ENCODE peak calls at places on chromosomes 16 and 17, in ten cellular contexts. M is Karpas-422; J is tibial nerve; G is body of pancreas; C is brain microvascular endothelial cell; X is A673; Q is CD4-positive, alpha-beta memory T cell; F is adrenal gland; Z is IMR-90; P is heart left ventricle. A is an unnamed sample. For H3K36me3, the result is how much of the 10 kb centered on the place peaks cover.

GRCh38 chr17:58285422-58285810 is 4.7 kb upstream of the MPO start:
- DNase-seq in M (no peak), J (no peak), G (no peak), C (no peak), X (no peak), Q (no peak), F (no peak), Z (no peak), P (no peak), A (no peak)

GRCh38 chr17:7509937-7510336 is 25.8 kb downstream of the POLR2A start:
- DNase-seq in M (no peak), J (no peak), G (no peak), C (no peak), X (no peak), Q (no peak), F (no peak), Z (no peak), P (no peak), A (no peak)

GRCh38 chr17:73156166-73156840 is 8.5 kb upstream of the SSTR2 start:
- DNase-seq in M (peak), J (peak), G (peak), C (peak), X (peak), Q (no peak), F (peak), Z (peak), P (peak), A (peak)

GRCh38 chr16:12113581-12114375 is 137.2 kb downstream of the SNX29 start:
- DNase-seq in M (no peak), J (no peak), G (no peak), C (no peak), X (no peak), Q (no peak), F (peak), Z (no peak), P (no peak), A (no peak)

GRCh38 chr16:57653936-57654335 is 14.2 kb upstream of the ADGRG3 start:
- DNase-seq in M (no peak), J (no peak), G (no peak), C (peak), X (no peak), Q (no peak), F (peak), Z (no peak), P (no peak), A (no peak)

GRCh38 chr16:1057252-1057932 is 15.2 kb upstream of the SSTR5 start:
- DNase-seq in M (peak), J (no peak), G (peak), C (no peak), X (peak), Q (peak), F (peak), Z (no peak), P (no peak), A (no peak)

GRCh38 chr17:56305017-56305416 is 151.7 kb downstream of the ANKFN1 start:
- DNase-seq in M (peak), J (no peak), G (no peak), C (no peak), X (no peak), Q (no peak), F (no peak), Z (no peak), P (no peak), A (no peak)

GRCh38 chr17:7557825-7558543 is 566 bp upstream of the TNFSF13 start:
- DNase-seq in M (peak), J (peak), G (peak), C (no peak), X (peak), Q (no peak), F (peak), Z (peak), P (peak), A (peak)

GRCh38 chr17:78557598-78558039 is 19.6 kb downstream of the DNAH17 start:
- DNase-seq in M (peak), J (no peak), G (no peak), C (peak), X (peak), Q (no peak), F (no peak), Z (peak), P (no peak), A (no peak)

DNA sequence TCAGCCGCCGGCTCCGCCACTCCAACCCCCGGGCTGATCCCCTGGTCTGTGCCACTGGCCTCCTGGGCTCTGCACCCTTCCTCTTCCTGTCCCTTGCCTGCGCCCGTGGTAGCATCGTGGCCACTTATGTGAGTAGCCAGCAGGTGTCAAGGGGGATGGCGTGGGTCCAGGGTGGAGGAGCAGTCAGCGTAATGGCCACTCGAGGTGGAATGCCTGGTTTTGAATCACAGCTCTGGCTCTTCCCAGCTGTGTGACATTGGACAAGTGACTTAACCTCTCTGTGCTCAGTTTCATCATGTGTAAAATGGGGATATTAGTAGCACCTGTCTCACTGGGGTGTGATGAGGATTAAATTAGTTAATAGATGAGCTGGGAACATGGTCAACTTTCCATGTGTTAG is 2.4 kb upstream of the LAT start:
- DNase-seq in M (no peak), J (no peak), G (no peak), C (no peak), X (no peak), Q (no peak), F (no peak), Z (no peak), P (no peak), A (no peak)
- H3K36me3 ChIP-seq in M (under half), J (half or more), G (under half), C (half or more), X (under half), Q (under half), F (under half), Z (half or more), P (under half), A (under half)

GRCh38 chr17:64064331-64064730 is 43.9 kb upstream of the ICAM2 start:
- DNase-seq in M (no peak), J (no peak), G (peak), C (no peak), X (no peak), Q (no peak), F (peak), Z (no peak), P (no peak), A (no peak)
- H3K36me3 ChIP-seq in M (under half), J (half or more), G (under half), C (under half), X (under half), Q (half or more), F (under half), Z (under half), P (under half), A (under half)

GRCh38 chr16:84889066-84889465 is 69.3 kb downstream of the CRISPLD2 start:
- DNase-seq in M (no peak), J (no peak), G (no peak), C (peak), X (no peak), Q (no peak), F (no peak), Z (peak), P (no peak), A (no peak)

GRCh38 chr16:84888450-84888849 is 68.7 kb downstream of the CRISPLD2 start:
- DNase-seq in M (no peak), J (no peak), G (no peak), C (no peak), X (no peak), Q (no peak), F (no peak), Z (no peak), P (no peak), A (no peak)

GRCh38 chr16:84885024-84885910 is 65.5 kb downstream of the CRISPLD2 start:
- DNase-seq in M (no peak), J (peak), G (peak), C (no peak), X (no peak), Q (no peak), F (no peak), Z (no peak), P (peak), A (no peak)

GRCh38 chr16:84886536-84887090 is 66.8 kb downstream of the CRISPLD2 start:
- DNase-seq in M (no peak), J (no peak), G (no peak), C (no peak), X (no peak), Q (no peak), F (no peak), Z (no peak), P (no peak), A (no peak)

DNA sequence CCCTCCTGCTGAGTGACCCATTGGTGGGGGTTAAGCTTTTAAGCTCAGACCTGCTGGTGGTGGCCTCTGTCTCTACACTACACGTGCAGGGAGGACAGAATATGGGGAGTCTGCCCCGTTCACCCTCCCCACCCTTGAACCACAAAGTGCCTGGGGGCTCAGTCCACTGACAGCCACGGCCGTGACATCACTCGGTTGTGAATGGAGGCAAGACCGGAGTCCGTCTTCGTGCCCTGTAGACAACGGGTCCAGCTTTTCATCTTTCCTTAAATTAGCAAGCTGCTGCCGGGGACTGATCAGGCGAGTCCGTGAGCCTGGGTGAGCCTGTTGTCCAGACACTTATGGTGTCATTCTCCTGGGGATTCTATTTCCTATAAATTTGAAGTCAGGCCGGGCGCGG is 67.4 kb downstream of the CRISPLD2 start:
- DNase-seq in M (no peak), J (no peak), G (no peak), C (no peak), X (no peak), Q (no peak), F (no peak), Z (no peak), P (no peak), A (no peak)
- H3K36me3 ChIP-seq in M (under half), J (under half), G (under half), C (under half), X (under half), Q (under half), F (under half), Z (half or more), P (under half), A (under half)

GRCh38 chr16:89314357-89314756 is 96.9 kb downstream of the ZNF778 start:
- DNase-seq in M (no peak), J (no peak), G (no peak), C (no peak), X (no peak), Q (peak), F (peak), Z (no peak), P (no peak), A (no peak)
- H3K36me3 ChIP-seq in M (under half), J (under half), G (under half), C (under half), X (under half), Q (under half), F (under half), Z (under half), P (under half), A (under half)

DNA sequence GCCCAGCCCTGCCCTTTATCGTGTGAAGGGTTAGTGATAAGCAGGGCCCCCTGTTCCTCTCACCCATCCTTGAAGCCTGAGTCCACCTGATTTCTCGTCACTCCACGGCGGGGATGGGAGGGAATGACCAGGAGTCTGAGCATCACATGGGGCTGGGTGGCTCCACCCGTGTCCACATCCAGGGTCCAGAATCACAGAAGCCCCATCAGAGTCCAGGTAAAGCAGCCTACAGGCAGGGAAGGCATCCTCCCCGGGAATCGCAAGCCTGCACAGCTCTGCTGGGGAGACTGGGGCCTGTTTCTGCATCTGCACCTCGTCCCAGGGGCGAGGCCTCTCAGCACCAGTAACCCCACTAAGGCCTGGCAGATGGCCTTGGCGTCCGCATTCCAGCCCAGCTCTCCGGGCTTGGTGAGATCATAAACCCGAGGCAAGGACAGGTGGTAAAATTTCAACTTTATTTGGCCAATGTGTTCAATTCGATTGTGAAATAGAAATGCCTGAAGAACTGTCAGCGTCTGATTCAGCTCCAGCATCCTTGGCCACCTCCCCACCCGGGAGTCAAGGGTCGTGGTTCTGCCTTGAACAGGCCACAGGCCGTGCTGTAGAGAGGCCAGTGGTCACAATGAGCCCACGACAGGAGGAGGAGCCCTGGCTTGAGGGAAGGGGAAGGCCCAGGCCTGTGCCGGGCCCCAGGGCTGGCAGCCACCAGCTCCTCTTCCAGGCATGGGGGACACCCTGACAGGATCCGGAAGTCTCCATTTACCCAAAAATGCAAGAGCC is 8.1 kb upstream of the PPP1R27 start:
- DNase-seq in M (no peak), J (no peak), G (peak), C (no peak), X (no peak), Q (no peak), F (peak), Z (no peak), P (no peak), A (peak)
- H3K36me3 ChIP-seq in M (under half), J (half or more), G (under half), C (half or more), X (under half), Q (under half), F (under half), Z (half or more), P (under half), A (under half)

DNA sequence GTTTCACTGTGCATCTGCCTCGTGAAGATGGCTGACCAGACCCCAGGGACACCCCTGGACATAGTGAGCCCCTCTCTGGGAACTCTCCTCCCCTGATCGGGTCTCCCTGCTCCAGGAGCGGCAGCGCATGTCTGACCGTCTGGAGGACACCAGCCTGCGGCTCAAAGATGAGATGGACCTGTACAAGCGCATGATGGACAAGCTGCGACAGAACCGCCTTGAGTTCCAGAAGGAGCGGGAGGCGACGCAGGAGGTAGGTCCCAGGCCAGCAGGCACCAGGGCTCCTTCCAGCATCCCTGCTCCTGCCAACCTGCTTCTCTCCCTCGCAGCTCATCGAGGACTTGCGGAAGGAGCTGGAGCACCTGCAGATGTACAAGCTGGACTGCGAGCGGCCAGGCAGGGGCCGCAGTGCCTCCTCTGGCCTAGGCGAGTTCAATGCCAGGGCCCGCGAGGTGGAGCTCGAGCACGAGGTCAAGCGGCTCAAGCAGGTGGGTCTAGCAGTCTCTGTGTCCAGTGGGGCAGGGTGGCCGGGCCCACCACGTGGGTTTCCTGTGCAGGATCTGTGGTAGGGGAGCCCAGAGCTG is 136.9 kb downstream of the RAB11FIP4 start:
- DNase-seq in M (no peak), J (no peak), G (no peak), C (no peak), X (no peak), Q (no peak), F (no peak), Z (no peak), P (no peak), A (no peak)
- H3K36me3 ChIP-seq in M (under half), J (under half), G (under half), C (under half), X (under half), Q (half or more), F (under half), Z (under half), P (under half), A (under half)

GRCh38 chr17:42422412-42422957 is 571 bp downstream of the CAVIN1 start:
- DNase-seq in M (no peak), J (no peak), G (peak), C (no peak), X (no peak), Q (no peak), F (peak), Z (peak), P (peak), A (peak)

GRCh38 chr17:42424991-42425610 is 2.0 kb upstream of the CAVIN1 start:
- DNase-seq in M (no peak), J (no peak), G (no peak), C (no peak), X (no peak), Q (no peak), F (no peak), Z (peak), P (no peak), A (no peak)

GRCh38 chr17:42422958-42423712 is at the start of gene CAVIN1:
- DNase-seq in M (no peak), J (peak), G (peak), C (peak), X (peak), Q (no peak), F (peak), Z (peak), P (peak), A (peak)

GRCh38 chr17:42423766-42424165 is 710 bp upstream of the CAVIN1 start:
- DNase-seq in M (no peak), J (no peak), G (no peak), C (no peak), X (no peak), Q (no peak), F (no peak), Z (no peak), P (no peak), A (no peak)

DNA sequence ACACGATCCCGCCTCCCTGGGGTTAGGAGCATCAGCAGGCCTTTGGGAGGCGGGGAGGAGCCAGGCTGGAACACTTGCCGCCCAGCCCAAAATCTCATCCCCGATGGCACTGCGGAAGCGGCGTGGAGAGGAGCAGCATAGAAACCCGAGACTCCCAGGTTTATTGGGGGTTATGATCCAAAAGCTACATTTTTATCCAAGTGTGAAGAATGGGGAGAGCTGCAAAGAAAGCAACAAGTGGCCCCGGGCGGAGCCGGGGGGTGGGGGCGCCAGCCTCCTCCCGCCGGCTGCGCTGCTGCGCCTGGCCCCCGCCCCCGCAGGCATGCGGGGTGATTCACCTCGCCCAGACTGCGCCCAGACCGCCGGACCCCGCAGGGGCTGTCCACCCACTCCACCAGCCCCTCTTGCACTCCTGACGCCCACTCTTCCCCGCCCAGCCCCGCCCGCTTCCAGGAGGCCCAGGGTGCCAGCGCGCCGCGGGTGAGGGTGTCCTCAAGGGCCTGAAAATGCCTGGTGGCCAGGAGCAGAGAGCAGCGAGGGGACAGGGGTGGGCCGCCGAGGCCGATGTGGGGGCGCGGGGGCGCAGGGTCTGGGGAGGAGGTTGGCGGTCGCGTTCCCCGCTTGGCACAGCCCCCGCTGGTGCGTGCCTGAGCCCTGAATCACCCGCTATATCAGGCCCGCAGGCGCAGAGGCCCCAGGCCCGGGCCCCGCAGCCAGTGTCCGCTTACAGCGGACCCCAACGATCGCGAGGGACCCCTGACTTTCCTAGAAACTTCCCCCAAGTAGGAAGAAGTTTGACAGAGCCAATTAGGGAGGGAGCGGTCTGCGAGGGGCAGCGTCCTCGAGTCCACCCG is 1.4 kb downstream of the CAVIN1 start:
- DNase-seq in M (no peak), J (no peak), G (no peak), C (peak), X (no peak), Q (no peak), F (no peak), Z (peak), P (peak), A (peak)
- H3K36me3 ChIP-seq in M (under half), J (under half), G (under half), C (under half), X (under half), Q (under half), F (under half), Z (under half), P (under half), A (under half)

GRCh38 chr16:86034421-86034919 is 135.5 kb downstream of the IRF8 start:
- DNase-seq in M (no peak), J (no peak), G (no peak), C (no peak), X (no peak), Q (no peak), F (no peak), Z (no peak), P (no peak), A (no peak)
- H3K36me3 ChIP-seq in M (under half), J (under half), G (under half), C (under half), X (under half), Q (under half), F (under half), Z (under half), P (under half), A (under half)

A was measured in ovary.